ENCODE peak calls at places on chromosomes 11 and 22, in eight cellular contexts. E, Y, W, S, P, K, F and D are unnamed samples.

GRCh38 chr11:86688398-86689179 is 16.2 kb upstream of the ME3 start:
- DNase-seq in E (no peak), Y (peak; percentile 90), W (no peak), S (no peak), P (no peak), K (no peak), F (no peak), D (peak; percentile 59)

GRCh38 chr22:43446037-43446803 is 34.4 kb downstream of the MPPED1 start:
- DNase-seq in E (no peak), Y (peak; percentile 52), W (no peak), S (no peak), P (no peak), K (no peak), F (no peak), D (no peak)

GRCh38 chr11:13080861-13081260 is 71.7 kb downstream of the RASSF10 start:
- DNase-seq in E (no peak), Y (no peak), W (no peak), S (no peak), P (no peak), K (no peak), F (no peak), D (no peak)

GRCh38 chr11:111299111-111300026 is 1.0 kb downstream of the POU2AF3 start:
- DNase-seq in E (peak; percentile 55), Y (no peak), W (peak; percentile 73), S (peak; percentile 74), P (peak; percentile 54), K (peak; percentile 65), F (no peak), D (peak; percentile 25)

GRCh38 chr11:105573091-105573490 is 36.8 kb upstream of the GRIA4 start:
- DNase-seq in E (no peak), Y (no peak), W (no peak), S (no peak), P (no peak), K (no peak), F (no peak), D (peak; percentile 29)

GRCh38 chr11:67266424-67267187 is at the start of gene GRK2:
- DNase-seq in E (no peak), Y (no peak), W (no peak), S (no peak), P (no peak), K (no peak), F (no peak), D (no peak)

GRCh38 chr11:33778682-33779081 is 4.4 kb upstream of the FBXO3 start:
- DNase-seq in E (no peak), Y (no peak), W (no peak), S (no peak), P (no peak), K (no peak), F (peak; percentile 67), D (peak; percentile 84)

GRCh38 chr22:45533731-45534130 is 31.0 kb downstream of the FBLN1 start:
- DNase-seq in E (no peak), Y (no peak), W (no peak), S (no peak), P (no peak), K (no peak), F (no peak), D (no peak)

GRCh38 chr11:125147280-125147679 is 17.3 kb upstream of the PKNOX2 start:
- DNase-seq in E (no peak), Y (no peak), W (no peak), S (no peak), P (no peak), K (no peak), F (no peak), D (no peak)

GRCh38 chr11:116366451-116366850 is 406.3 kb downstream of the BUD13 start:
- DNase-seq in E (no peak), Y (no peak), W (no peak), S (no peak), P (no peak), K (no peak), F (no peak), D (no peak)
- TF ChIP-seq CTCF in E (no peak), Y (no peak), W (no peak), S (no peak), P (no peak), K (no peak), F (no peak), D (no peak)

DNA sequence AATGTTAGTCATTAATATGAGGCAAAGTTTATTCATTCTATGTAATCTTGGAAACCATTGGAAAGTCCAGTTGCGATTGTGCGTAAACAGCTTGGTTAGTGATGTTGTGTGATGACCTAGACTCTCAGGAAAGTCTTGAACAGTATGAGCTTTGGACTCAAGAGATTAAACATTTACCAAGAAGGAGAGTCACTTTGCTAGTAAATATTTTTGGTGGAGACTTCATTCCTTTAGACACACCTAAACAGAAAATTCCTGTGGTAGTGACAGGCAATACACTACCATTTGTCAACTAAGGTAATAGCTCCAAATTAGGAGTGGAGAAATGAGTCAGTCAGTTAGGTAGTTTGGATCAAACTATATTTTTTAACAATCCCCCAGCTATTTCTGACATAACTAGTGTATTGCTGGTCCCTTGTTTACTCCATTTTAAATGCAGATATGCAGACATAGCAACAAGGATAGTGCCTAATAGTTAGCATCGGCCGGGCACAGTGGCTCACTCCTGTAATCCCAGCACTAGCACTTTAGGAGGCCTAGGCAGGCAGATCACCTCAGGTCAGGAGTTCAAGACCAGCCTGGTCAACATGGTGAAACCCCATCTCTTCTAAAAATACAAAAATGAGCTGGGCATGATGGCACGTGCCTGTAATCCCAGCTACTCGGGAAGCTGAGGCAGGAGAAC is 89.3 kb downstream of the ARHGAP42 start:
- DNase-seq in E (no peak), Y (peak; percentile 97), W (no peak), S (no peak), P (no peak), K (no peak), F (peak; percentile 80), D (peak; percentile 88)
- H3K4me3 ChIP-seq in E (no peak overlapping the region), Y (no peak overlapping the region), W (no peak overlapping the region), S (no peak overlapping the region), P (no peak overlapping the region), K (no peak overlapping the region), F (no peak overlapping the region), D (no peak overlapping the region)

DNA sequence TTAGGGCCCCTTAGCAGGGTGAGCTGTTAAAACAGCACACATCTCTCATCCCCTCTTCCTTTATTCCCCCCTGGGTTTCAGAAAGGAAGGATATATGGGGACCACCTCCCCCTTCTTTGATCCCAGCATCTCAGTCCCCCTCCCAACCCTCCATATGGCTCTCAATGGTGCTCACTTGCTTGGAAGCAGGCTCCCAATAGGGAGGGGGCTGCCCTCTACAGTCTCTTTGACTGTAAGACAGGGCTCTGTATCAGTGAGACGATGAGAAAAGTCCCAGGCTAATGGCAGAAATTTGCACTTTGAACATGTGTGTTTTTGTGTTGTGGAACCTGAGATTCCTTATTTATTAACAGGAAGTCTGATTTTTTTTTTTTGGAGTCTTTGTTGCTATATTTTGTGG is 4.2 kb upstream of the CNTF start:
- DNase-seq in E (no peak), Y (no peak), W (no peak), S (no peak), P (no peak), K (no peak), F (no peak), D (no peak)
- TF ChIP-seq CTCF in E (no peak), Y (no peak), W (no peak), S (no peak), P (no peak), K (peak; percentile 29), F (no peak), D (no peak)

DNA sequence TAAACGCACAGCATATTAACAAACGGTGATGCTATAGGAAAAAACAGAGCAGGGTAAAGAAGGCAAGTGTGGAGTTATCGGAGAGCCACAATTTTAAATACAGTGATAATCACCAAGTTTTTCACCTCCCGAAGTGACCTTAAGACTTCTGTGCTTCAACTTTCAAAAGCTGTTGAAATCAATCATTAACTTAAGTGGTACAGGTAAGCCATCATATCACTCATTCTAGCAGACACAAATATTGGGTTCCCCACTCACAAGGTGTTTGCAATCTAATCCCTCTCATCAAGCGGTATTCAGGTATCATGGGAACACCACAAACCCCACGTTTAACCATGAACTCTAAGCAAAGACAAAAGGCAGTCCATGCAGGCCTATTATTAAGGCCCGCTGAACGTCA is 26.8 kb downstream of the LARGE1 start:
- DNase-seq in E (no peak), Y (no peak), W (no peak), S (no peak), P (no peak), K (no peak), F (no peak), D (no peak)
- H3K4me3 ChIP-seq in E (no peak overlapping the region), Y (no peak overlapping the region), W (no peak overlapping the region), S (no peak overlapping the region), P (no peak overlapping the region), K (no peak overlapping the region), F (no peak overlapping the region), D (no peak overlapping the region)

DNA sequence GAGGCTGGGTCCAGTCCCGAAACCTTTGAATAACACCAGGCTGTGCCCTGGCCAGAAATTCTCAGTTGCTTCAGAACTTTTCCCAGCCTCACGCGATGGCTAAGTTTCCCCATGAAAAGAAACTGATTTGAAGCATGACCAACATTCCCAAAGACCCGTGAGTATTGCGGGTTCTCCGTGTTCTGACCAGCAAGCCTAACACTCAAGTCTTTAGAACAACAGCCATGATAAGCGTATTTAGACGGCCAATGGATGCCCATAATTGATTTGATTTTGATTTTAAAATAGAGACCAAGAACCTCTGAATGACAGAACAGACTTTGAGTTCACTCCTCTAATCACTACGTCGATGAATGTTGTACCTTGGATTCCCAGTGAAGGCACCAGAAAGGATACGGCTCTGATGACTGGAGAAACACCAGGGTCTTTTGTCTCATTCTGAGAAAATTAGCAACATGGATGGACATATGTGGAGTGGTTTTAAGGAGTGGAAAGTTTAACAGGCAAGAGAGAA is 43.9 kb downstream of the ZNF280B start:
- DNase-seq in E (no peak), Y (no peak), W (no peak), S (no peak), P (no peak), K (no peak), F (no peak), D (no peak)
- TF ChIP-seq CTCF in E (no peak), Y (no peak), W (no peak), S (no peak), P (no peak), K (no peak), F (no peak), D (no peak)

GRCh38 chr11:71929491-71929890 is 645 bp downstream of the RNF121 start:
- DNase-seq in E (no peak), Y (no peak), W (no peak), S (no peak), P (no peak), K (no peak), F (no peak), D (no peak)
- H3K4me3 ChIP-seq in E (peak overlapping the region; percentile 92), Y (peak overlapping the region; percentile 93), W (peak overlapping the region; percentile 82), S (peak overlapping the region; percentile 83), P (peak overlapping the region; percentile 74), K (peak overlapping the region; percentile 98), F (peak overlapping the region; percentile 99), D (peak overlapping the region; percentile 86)

GRCh38 chr22:41285820-41286638 is at the start of gene RANGAP1:
- DNase-seq in E (peak; percentile 96), Y (peak; percentile 98), W (peak; percentile 98), S (peak; percentile 99), P (peak; percentile 93), K (peak; percentile 99), F (peak; percentile 97), D (peak; percentile 99)
- TF ChIP-seq CTCF in E (peak; percentile 47), Y (peak; percentile 23), W (peak; percentile 19), S (no peak), P (peak; percentile 60), K (peak; percentile 41), F (no peak), D (peak; percentile 22)